ENCODE peak calls at places on chromosomes 6 and 20, in four cellular contexts. D is cardiac muscle cell, F is A549, C is AG04450. M is an unnamed sample.

GRCh38 chr6:63349401-63349800 is 29.6 kb upstream of the LGSN start:
- DNase-seq in C (no peak), F (no peak), D (no peak), M (no peak)

GRCh38 chr6:97978855-97979271 is 695.8 kb upstream of the MMS22L start:
- DNase-seq in D (no peak), C (no peak), F (peak; percentile 7), M (no peak)

GRCh38 chr20:10131612-10132345 is 86.9 kb upstream of the SNAP25 start:
- DNase-seq in F (peak; percentile 78), C (peak; percentile 44), D (peak; percentile 9), M (peak; percentile 64)

GRCh38 chr6:113855500-113856010 is 1.6 kb upstream of the MARCKS start:
- DNase-seq in D (peak; percentile 50), F (peak; percentile 32), C (no peak), M (peak; percentile 17)

GRCh38 chr6:118761643-118762042 is 110.3 kb upstream of the CEP85L start:
- DNase-seq in F (peak; percentile 67), C (no peak), D (no peak), M (no peak)

GRCh38 chr20:43752561-43753301 is 25.9 kb upstream of the GTSF1L start:
- DNase-seq in C (no peak), F (no peak), D (no peak), M (no peak)

GRCh38 chr6:5587648-5588047 is 326.3 kb downstream of the FARS2 start:
- DNase-seq in F (no peak), D (no peak), C (no peak), M (no peak)

GRCh38 chr20:52941803-52942202 is 30.4 kb upstream of the TSHZ2 start:
- DNase-seq in F (no peak), C (no peak), D (no peak), M (no peak)

GRCh38 chr20:13340088-13340487 is 119.0 kb downstream of the ISM1 start:
- DNase-seq in F (peak; percentile 29), C (no peak), D (no peak), M (no peak)

GRCh38 chr6:26270121-26270861 is 94.7 kb upstream of the BTN3A2 start:
- DNase-seq in D (peak; percentile 25), C (no peak), F (no peak), M (no peak)

GRCh38 chr6:6332240-6332639 is 11.8 kb upstream of the F13A1 start:
- DNase-seq in C (no peak), F (no peak), D (no peak), M (no peak)

GRCh38 chr6:101747160-101747559 is 353.7 kb downstream of the GRIK2 start:
- DNase-seq in F (no peak), D (no peak), C (no peak), M (no peak)

GRCh38 chr20:2237059-2237458 is 58.7 kb upstream of the TGM3 start:
- DNase-seq in D (peak; percentile 3), C (peak; percentile 67), F (no peak), M (no peak)

GRCh38 chr6:107712523-107713213 is 111.4 kb downstream of the SCML4 start:
- DNase-seq in C (peak; percentile 78), F (no peak), D (no peak), M (no peak)

GRCh38 chr6:21752054-21752811 is 158.7 kb downstream of the SOX4 start:
- DNase-seq in C (no peak), D (no peak), F (no peak), M (no peak)

GRCh38 chr6:33279971-33280511 is 3.1 kb downstream of the B3GALT4 start:
- DNase-seq in D (peak; percentile 69), C (no peak), F (peak; percentile 85), M (no peak)

GRCh38 chr6:145139451-145139850 is 595.9 kb downstream of the EPM2A start:
- DNase-seq in F (no peak), D (peak; percentile 38), C (no peak), M (no peak)

GRCh38 chr20:63815869-63816268 is 15.2 kb downstream of the ZBTB46 start:
- DNase-seq in D (no peak), C (no peak), F (no peak), M (no peak)

GRCh38 chr6:34383171-34383631 is 9.3 kb downstream of the NUDT3 start:
- DNase-seq in F (no peak), C (peak; percentile 57), D (no peak), M (no peak)

GRCh38 chr20:10557685-10558084 is 116.1 kb downstream of the JAG1 start:
- DNase-seq in C (no peak), F (peak; percentile 25), D (no peak), M (no peak)

GRCh38 chr20:33444797-33445560 is 1.4 kb upstream of the SNTA1 start:
- DNase-seq in D (peak; percentile 46), C (no peak), F (peak; percentile 36), M (peak; percentile 31)

GRCh38 chr6:148166339-148166949 is 176.2 kb upstream of the SASH1 start:
- DNase-seq in D (peak; percentile 55), F (peak; percentile 57), C (peak; percentile 33), M (no peak)

GRCh38 chr6:22788038-22788437 is 218.7 kb downstream of the HDGFL1 start:
- DNase-seq in D (no peak), C (no peak), F (no peak), M (no peak)

GRCh38 chr6:39273394-39273793 is 40.8 kb downstream of the KCNK17 start:
- DNase-seq in F (no peak), C (no peak), D (no peak), M (no peak)

GRCh38 chr20:38286586-38287502 is 17.1 kb upstream of the BPI start:
- DNase-seq in C (no peak), F (no peak), D (no peak), M (peak; percentile 59)

GRCh38 chr6:154543638-154544037 is 33.2 kb upstream of the CNKSR3 start:
- DNase-seq in D (no peak), F (no peak), C (no peak), M (no peak)

GRCh38 chr6:25717856-25718740 is 36.4 kb upstream of the SLC17A4 start:
- DNase-seq in D (peak; percentile 63), C (no peak), F (peak; percentile 19), M (no peak)

GRCh38 chr6:113018351-113019151 is 671.4 kb downstream of the RFPL4B start:
- DNase-seq in D (no peak), C (no peak), F (no peak), M (no peak)

GRCh38 chr20:52427960-52428359 is 236.4 kb upstream of the ZFP64 start:
- DNase-seq in D (no peak), C (no peak), F (no peak), M (no peak)

GRCh38 chr6:71310261-71310660 is 21.6 kb downstream of the OGFRL1 start:
- DNase-seq in D (no peak), F (no peak), C (no peak), M (no peak)

GRCh38 chr6:99026135-99026534 is 78.4 kb upstream of the FBXL4 start:
- DNase-seq in C (no peak), F (peak; percentile 12), D (no peak), M (no peak)

GRCh38 chr6:4864534-4864933 is 88.3 kb downstream of the CDYL start:
- DNase-seq in D (no peak), F (no peak), C (no peak), M (no peak)

GRCh38 chr6:33592595-33593413 is 12.7 kb upstream of the BAK1 start:
- DNase-seq in F (no peak), C (no peak), D (no peak), M (no peak)

GRCh38 chr6:107532707-107533106 is 42.8 kb downstream of the SOBP start:
- DNase-seq in F (no peak), D (no peak), C (no peak), M (peak; percentile 51)

DNA sequence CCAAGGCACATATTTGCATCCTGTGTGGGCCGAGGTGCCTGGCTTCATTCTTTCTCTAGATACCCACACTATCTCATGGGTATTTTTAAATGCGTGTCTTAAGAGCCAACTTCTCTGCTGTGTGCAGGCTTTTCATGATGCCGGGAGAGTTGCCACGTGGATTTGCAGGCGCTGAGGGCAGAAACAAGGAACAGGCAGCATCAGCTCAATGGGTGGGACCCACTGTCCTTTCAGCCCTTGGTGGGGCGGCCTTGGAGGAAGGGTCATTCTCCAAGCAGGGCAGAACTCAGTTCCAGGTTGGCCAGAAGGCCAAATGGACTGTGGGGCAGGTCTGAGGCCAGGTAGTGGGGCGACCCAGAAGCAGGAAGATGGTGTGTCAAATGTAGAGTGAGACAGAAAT is 84.7 kb downstream of the PHACTR3 start:
- DNase-seq in C (no peak), F (no peak), D (no peak), M (no peak)
- H3K27ac ChIP-seq in C (no peak overlapping the region), F (no peak overlapping the region), D (no peak overlapping the region), M (peak overlapping the region; percentile 28)

GRCh38 chr6:157763129-157763893 is 59.7 kb upstream of the SNX9 start:
- DNase-seq in F (peak; percentile 84), C (no peak), D (no peak), M (no peak)

GRCh38 chr6:157764346-157765068 is 58.5 kb upstream of the SNX9 start:
- DNase-seq in C (peak; percentile 99), D (peak; percentile 32), F (peak; percentile 88), M (peak; percentile 64)

GRCh38 chr6:157762636-157763035 is 60.4 kb upstream of the SNX9 start:
- DNase-seq in D (no peak), F (peak; percentile 21), C (no peak), M (no peak)

GRCh38 chr6:157761926-157762325 is 61.1 kb upstream of the SNX9 start:
- DNase-seq in C (no peak), F (no peak), D (no peak), M (no peak)

DNA sequence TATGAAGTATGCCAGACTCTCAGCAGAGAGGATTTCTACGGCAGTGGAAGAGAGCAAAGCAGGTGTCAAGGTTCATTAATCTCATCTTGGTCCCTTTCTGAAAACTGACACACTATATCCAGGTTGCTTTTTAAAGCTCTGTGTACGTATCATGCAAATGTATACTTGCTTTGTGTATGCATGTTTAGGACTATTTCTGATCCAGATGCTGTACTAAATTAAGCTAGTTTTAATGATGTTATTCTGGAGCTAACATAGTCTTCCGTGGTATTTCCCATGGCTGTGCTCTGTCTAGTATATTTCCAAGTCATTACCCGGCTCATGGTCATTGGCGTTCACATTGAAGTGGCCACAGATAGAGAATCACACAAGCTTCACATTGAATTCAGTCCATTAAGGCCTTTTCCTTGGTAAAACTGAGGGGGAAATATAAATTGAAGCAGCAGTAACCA is 59.1 kb upstream of the SNX9 start:
- DNase-seq in C (no peak), F (no peak), D (no peak), M (no peak)
- H3K4me3 ChIP-seq in C (peak overlapping the region; percentile 3), F (no peak overlapping the region), D (no peak overlapping the region), M (no peak overlapping the region)

GRCh38 chr6:84767591-84768201 is 3.3 kb upstream of the TBX18 start:
- DNase-seq in D (no peak), C (no peak), F (no peak), M (no peak)
- H3K27ac ChIP-seq in D (no peak overlapping the region), C (no peak overlapping the region), F (peak overlapping the region; percentile 73), M (peak overlapping the region; percentile 89)

GRCh38 chr20:58847483-58847882 is 3.2 kb downstream of the GNAS-AS1 start:
- DNase-seq in D (no peak), F (no peak), C (no peak), M (no peak)
- H3K4me3 ChIP-seq in D (no peak overlapping the region), F (no peak overlapping the region), C (no peak overlapping the region), M (no peak overlapping the region)

DNA sequence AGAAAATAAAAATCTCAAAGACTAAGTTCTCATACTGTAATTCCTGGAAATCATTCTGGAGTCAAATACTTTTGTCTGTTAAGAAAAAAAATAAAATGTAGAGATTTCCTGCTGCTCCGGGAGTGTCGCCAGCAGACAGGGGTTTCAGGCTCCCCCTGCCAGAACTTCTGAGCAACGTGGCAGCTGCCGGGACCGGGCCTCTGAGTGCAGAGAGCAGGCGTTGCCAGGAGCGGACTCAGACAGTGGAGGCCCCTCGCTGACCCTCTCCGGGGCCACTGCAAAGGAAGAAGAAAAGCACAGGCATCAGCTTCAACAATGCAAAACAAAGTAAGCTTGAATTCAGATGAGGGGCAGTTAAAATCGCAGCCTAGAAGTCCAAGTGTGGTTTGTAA is 95.5 kb downstream of the THBS2 start:
- DNase-seq in D (no peak), F (no peak), C (no peak), M (peak; percentile 52)
- H3K27ac ChIP-seq in D (no peak overlapping the region), F (no peak overlapping the region), C (peak overlapping the region; percentile 47), M (peak overlapping the region; percentile 50)